ENCODE peak calls at places on chromosomes 6 and 20, in five cellular contexts. L is ascending aorta, V is epithelial cell of esophagus, O is astrocyte of the spinal cord, W is RWPE1. J is an unnamed sample.

GRCh38 chr20:40960521-40960956 is 68.1 kb upstream of the TOP1 start:
- DNase-seq in L (no peak), V (no peak), O (no peak), W (no peak), J (peak; percentile 3)

GRCh38 chr20:3045042-3045815 is 623 bp upstream of the MRPS26 start:
- DNase-seq in L (peak; percentile 47), V (peak; percentile 68), O (peak; percentile 80), W (peak; percentile 68), J (peak; percentile 87)

GRCh38 chr6:24932832-24933231 is 2.9 kb downstream of the RIPOR2 start:
- DNase-seq in L (no peak), V (peak; percentile 28), O (no peak), W (no peak), J (no peak)

GRCh38 chr20:21529863-21530262 is 16.0 kb upstream of the NKX2-2 start:
- DNase-seq in L (no peak), V (no peak), O (no peak), W (no peak), J (peak; percentile 36)

GRCh38 chr6:1871936-1872335 is 262.2 kb downstream of the FOXC1 start:
- DNase-seq in L (no peak), V (no peak), O (no peak), W (no peak), J (no peak)

GRCh38 chr20:9228774-9229450 is 160.0 kb downstream of the PLCB4 start:
- DNase-seq in L (no peak), V (no peak), O (no peak), W (no peak), J (no peak)

GRCh38 chr6:166716910-166717617 is 90.0 kb upstream of the RPS6KA2 start:
- DNase-seq in L (no peak), V (no peak), O (no peak), W (no peak), J (no peak)

GRCh38 chr6:71855406-71855805 is 30.9 kb upstream of the RIMS1 start:
- DNase-seq in L (no peak), V (peak; percentile 16), O (no peak), W (no peak), J (peak; percentile 21)

GRCh38 chr6:10591411-10592160 is 70.4 kb downstream of the GCNT2 start:
- DNase-seq in L (no peak), V (no peak), O (no peak), W (no peak), J (no peak)

GRCh38 chr6:106082735-106083398 is 3.3 kb upstream of the PRDM1 start:
- DNase-seq in L (no peak), V (peak; percentile 95), O (peak; percentile 54), W (no peak), J (no peak)

GRCh38 chr20:11448554-11448953 is 469.1 kb upstream of the BTBD3 start:
- DNase-seq in L (no peak), V (no peak), O (no peak), W (no peak), J (no peak)

GRCh38 chr6:143562143-143562542 is 50.6 kb upstream of the FUCA2 start:
- DNase-seq in L (no peak), V (no peak), O (no peak), W (no peak), J (no peak)

GRCh38 chr6:144601221-144601620 is 316.1 kb downstream of the UTRN start:
- DNase-seq in L (no peak), V (no peak), O (no peak), W (no peak), J (no peak)

GRCh38 chr6:130679684-130680083 is 147.5 kb upstream of the SMLR1 start:
- DNase-seq in L (no peak), V (peak; percentile 20), O (no peak), W (no peak), J (no peak)

GRCh38 chr6:22099241-22099640 is 197.6 kb downstream of the PRL start:
- DNase-seq in L (no peak), V (no peak), O (no peak), W (no peak), J (no peak)

GRCh38 chr6:10838794-10839333 is 525 bp upstream of the MAK start:
- DNase-seq in L (no peak), V (peak; percentile 4), O (no peak), W (no peak), J (peak; percentile 72)

GRCh38 chr6:85455627-85456026 is 5.7 kb downstream of the NT5E start:
- DNase-seq in L (no peak), V (no peak), O (no peak), W (no peak), J (no peak)

GRCh38 chr6:87116922-87117321 is 22.0 kb upstream of the CGA start:
- DNase-seq in L (no peak), V (no peak), O (no peak), W (no peak), J (no peak)

GRCh38 chr20:2101057-2101934 is at the start of gene STK35:
- DNase-seq in L (no peak), V (no peak), O (no peak), W (peak; percentile 89), J (peak; percentile 86)

GRCh38 chr6:24513602-24514001 is 18.8 kb downstream of the ALDH5A1 start:
- DNase-seq in L (no peak), V (no peak), O (no peak), W (no peak), J (no peak)

GRCh38 chr20:34368547-34368946 is 5.5 kb downstream of the ITCH start:
- DNase-seq in L (no peak), V (no peak), O (no peak), W (no peak), J (no peak)

GRCh38 chr6:79671605-79672266 is 40.6 kb downstream of the SH3BGRL2 start:
- DNase-seq in L (no peak), V (peak; percentile 87), O (peak; percentile 43), W (peak; percentile 32), J (no peak)

GRCh38 chr6:130503146-130503545 is 137.3 kb downstream of the TMEM200A start:
- DNase-seq in L (no peak), V (peak; percentile 42), O (peak; percentile 65), W (no peak), J (no peak)

GRCh38 chr6:139124887-139125672 is 9.8 kb upstream of the HECA start:
- DNase-seq in L (peak; percentile 15), V (peak; percentile 88), O (peak; percentile 62), W (peak; percentile 55), J (peak; percentile 45)

GRCh38 chr6:167079853-167080297 is 43.0 kb upstream of the CCR6 start:
- DNase-seq in L (no peak), V (no peak), O (no peak), W (no peak), J (peak; percentile 77)

GRCh38 chr6:79373880-79374279 is 139.4 kb upstream of the HMGN3 start:
- DNase-seq in L (no peak), V (peak; percentile 71), O (no peak), W (no peak), J (no peak)

GRCh38 chr6:32666420-32667300 is at the start of gene HLA-DQB1:
- DNase-seq in L (no peak), V (peak; percentile 70), O (no peak), W (peak; percentile 51), J (peak; percentile 72)

GRCh38 chr20:59817406-59817805 is 116.0 kb downstream of the SYCP2 start:
- DNase-seq in L (no peak), V (no peak), O (no peak), W (no peak), J (no peak)

GRCh38 chr20:23448167-23448566 is 4.5 kb downstream of the CST11 start:
- DNase-seq in L (no peak), V (no peak), O (no peak), W (no peak), J (no peak)

GRCh38 chr6:73694711-73695411 is 1.1 kb upstream of the CD109 start:
- DNase-seq in L (no peak), V (peak; percentile 64), O (peak; percentile 73), W (peak; percentile 42), J (no peak)

GRCh38 chr6:97440590-97441176 is 157.7 kb upstream of the MMS22L start:
- DNase-seq in L (no peak), V (peak; percentile 18), O (peak; percentile 38), W (no peak), J (peak; percentile 2)

GRCh38 chr6:97438011-97438671 is 155.1 kb upstream of the MMS22L start:
- DNase-seq in L (no peak), V (no peak), O (no peak), W (no peak), J (no peak)

GRCh38 chr6:97437087-97437486 is 154.1 kb upstream of the MMS22L start:
- DNase-seq in L (no peak), V (peak; percentile 26), O (peak; percentile 22), W (peak; percentile 21), J (peak; percentile 16)
- TF ChIP-seq CTCF in L (peak; percentile 14), V (peak; percentile 90), O (peak; percentile 89), W (peak; percentile 73), J (peak; percentile 31)

GRCh38 chr6:45222380-45222779 is 105.8 kb upstream of the RUNX2 start:
- DNase-seq in L (no peak), V (no peak), O (no peak), W (no peak), J (no peak)

GRCh38 chr6:45229416-45229815 is 98.7 kb upstream of the RUNX2 start:
- DNase-seq in L (no peak), V (no peak), O (no peak), W (no peak), J (no peak)

GRCh38 chr6:45231660-45232059 is 96.5 kb upstream of the RUNX2 start:
- DNase-seq in L (no peak), V (no peak), O (no peak), W (no peak), J (no peak)

DNA sequence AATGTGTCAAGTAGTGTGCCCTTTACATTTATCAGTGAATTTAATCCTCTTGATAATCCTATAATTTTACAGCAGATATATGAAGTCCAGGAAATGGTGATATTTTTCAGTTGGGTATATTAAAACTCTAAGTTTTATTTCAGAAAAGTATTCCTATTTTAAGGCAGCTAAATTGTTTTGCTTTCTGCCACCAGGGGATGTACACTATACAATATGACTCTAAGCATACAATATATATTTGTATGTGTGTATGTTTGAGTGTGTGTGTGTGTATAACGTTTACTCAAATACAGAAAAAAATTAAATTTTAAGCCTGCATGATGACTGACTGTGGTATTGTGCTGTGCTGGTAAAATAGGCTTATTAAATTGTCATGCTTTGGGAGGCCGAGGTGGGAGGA is 102.0 kb upstream of the RUNX2 start:
- DNase-seq in L (no peak), V (no peak), O (no peak), W (no peak), J (no peak)
- TF ChIP-seq CTCF in L (no peak), V (no peak), O (peak; percentile 9), W (no peak), J (no peak)

GRCh38 chr6:88359530-88360202 is 193.5 kb upstream of the CNR1 start:
- DNase-seq in L (no peak), V (no peak), O (no peak), W (no peak), J (no peak)
- TF ChIP-seq CTCF in L (no peak), V (no peak), O (no peak), W (no peak), J (no peak)

DNA sequence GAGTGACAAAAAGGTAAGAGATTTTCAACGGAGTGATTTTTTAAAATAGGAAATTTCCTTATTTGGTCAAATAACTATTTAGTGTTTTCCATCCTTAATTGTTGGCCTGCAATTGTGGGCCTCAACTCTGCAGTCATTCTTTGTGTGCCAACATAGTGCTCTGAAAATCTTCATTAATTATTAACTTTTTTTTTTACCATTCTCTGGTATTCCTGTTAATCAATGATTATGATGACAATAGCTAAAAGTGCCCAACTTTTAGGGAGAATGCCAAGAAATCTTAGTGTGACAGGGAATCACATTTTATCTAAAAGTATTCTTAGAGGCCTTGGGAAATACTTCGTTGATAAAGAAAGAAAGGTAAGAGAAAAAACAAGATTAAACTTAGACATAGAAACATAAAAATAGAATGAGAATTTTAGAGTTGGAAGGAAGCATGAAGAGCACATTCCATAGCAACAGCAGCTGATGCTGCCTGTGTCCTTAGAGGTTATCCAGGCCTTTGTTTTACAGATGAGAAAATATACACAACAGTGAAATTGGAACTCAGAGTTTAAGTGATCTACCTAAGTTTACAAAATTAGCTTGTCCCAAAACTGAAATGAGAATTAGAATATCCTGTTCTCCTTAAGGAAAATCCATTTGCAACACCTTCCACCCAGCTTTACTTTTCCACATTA is 1.2 kb downstream of the GPRC6A start:
- DNase-seq in L (no peak), V (no peak), O (no peak), W (no peak), J (no peak)
- TF ChIP-seq CTCF in L (no peak), V (no peak), O (no peak), W (no peak), J (no peak)